ENCODE peak calls at places on chromosomes 5 and 9, in ten cellular contexts. O is effector CD8-positive, alpha-beta T cell; X is KBM-7; N is LoVo; L is activated T-cell treated with anti-CD3 and anti-CD28 coated beads for 24 hours; V is stimulated activated CD4-positive, alpha-beta T cell treated with anti-CD3 and anti-CD28 coated beads, Interleukin-1b, Interleukin-23, amount 100 ng/mL, for 24 hours; R is GDM1; P is left ventricle myocardium superior; J is fibroblast of pulmonary artery; D is NCI-H1092. G is an unnamed sample.

GRCh38 chr5:116876240-116876840 is 301.7 kb upstream of the SEMA6A start:
- DNase-seq in O (no peak), X (no peak), N (no peak), L (no peak), V (no peak), R (no peak), P (no peak), J (no peak), D (no peak), G (no peak)

GRCh38 chr5:61744690-61745619 is 412.9 kb downstream of the ZSWIM6 start:
- DNase-seq in O (no peak), X (no peak), N (no peak), L (no peak), V (no peak), R (no peak), P (no peak), J (no peak), D (no peak), G (no peak)

GRCh38 chr5:96875805-96876291 is 452 bp upstream of the ERAP2 start:
- DNase-seq in O (no peak), X (peak), N (no peak), L (no peak), V (no peak), R (no peak), P (no peak), J (no peak), D (no peak), G (peak)

GRCh38 chr5:23268136-23268535 is 239.3 kb upstream of the PRDM9 start:
- DNase-seq in O (no peak), X (no peak), N (no peak), L (no peak), V (no peak), R (no peak), P (no peak), J (no peak), D (no peak), G (no peak)

GRCh38 chr5:160743027-160743426 is 109.0 kb downstream of the ATP10B start:
- DNase-seq in O (no peak), X (no peak), N (no peak), L (no peak), V (no peak), R (no peak), P (no peak), J (no peak), D (no peak), G (no peak)

GRCh38 chr5:105945203-105945972 is 1725.3 kb downstream of the EFNA5 start:
- DNase-seq in O (no peak), X (no peak), N (no peak), L (no peak), V (no peak), R (no peak), P (no peak), J (no peak), D (no peak), G (no peak)

GRCh38 chr5:180600554-180601041 is 9.3 kb upstream of the SCGB3A1 start:
- DNase-seq in O (no peak), X (no peak), N (no peak), L (no peak), V (no peak), R (no peak), P (no peak), J (no peak), D (no peak), G (no peak)

GRCh38 chr9:117178596-117179111 is 236.2 kb downstream of the ASTN2 start:
- DNase-seq in O (no peak), X (no peak), N (no peak), L (no peak), V (no peak), R (no peak), P (no peak), J (no peak), D (peak), G (no peak)

GRCh38 chr9:17613723-17614122 is 34.9 kb downstream of the SH3GL2 start:
- DNase-seq in O (no peak), X (no peak), N (peak), L (no peak), V (no peak), R (no peak), P (no peak), J (peak), D (no peak), G (no peak)

GRCh38 chr5:172739385-172739784 is 31.6 kb downstream of the DUSP1 start:
- DNase-seq in O (no peak), X (no peak), N (no peak), L (no peak), V (no peak), R (no peak), P (no peak), J (no peak), D (no peak), G (no peak)

GRCh38 chr5:94893404-94894145 is 275.1 kb downstream of the SLF1 start:
- DNase-seq in O (no peak), X (peak), N (no peak), L (no peak), V (no peak), R (no peak), P (no peak), J (peak), D (no peak), G (no peak)

GRCh38 chr5:172910828-172911627 is 48.2 kb upstream of the RPL26L1 start:
- DNase-seq in O (no peak), X (peak), N (no peak), L (no peak), V (no peak), R (peak), P (peak), J (peak), D (no peak), G (peak)

GRCh38 chr5:96026334-96027065 is 64.8 kb upstream of the ELL2 start:
- DNase-seq in O (no peak), X (no peak), N (no peak), L (no peak), V (no peak), R (no peak), P (no peak), J (peak), D (no peak), G (no peak)

GRCh38 chr9:136533775-136534157 is 12.1 kb downstream of the NOTCH1 start:
- DNase-seq in O (peak), X (no peak), N (no peak), L (peak), V (no peak), R (no peak), P (peak), J (no peak), D (no peak), G (no peak)

GRCh38 chr5:151038801-151039238 is 18.4 kb downstream of the GPX3 start:
- DNase-seq in O (no peak), X (no peak), N (no peak), L (peak), V (no peak), R (no peak), P (no peak), J (peak), D (no peak), G (no peak)

GRCh38 chr5:13640270-13640669 is 304.2 kb downstream of the DNAH5 start:
- DNase-seq in O (no peak), X (no peak), N (no peak), L (no peak), V (no peak), R (no peak), P (no peak), J (no peak), D (no peak), G (no peak)

GRCh38 chr5:137735531-137736284 is at the start of gene KLHL3:
- DNase-seq in O (peak), X (no peak), N (no peak), L (peak), V (no peak), R (no peak), P (peak), J (peak), D (peak), G (peak)

GRCh38 chr5:102554092-102554491 is 55.3 kb upstream of the SLCO6A1 start:
- DNase-seq in O (no peak), X (no peak), N (no peak), L (no peak), V (no peak), R (no peak), P (no peak), J (no peak), D (no peak), G (no peak)

G was measured in RPMI8226.